ENCODE peak calls at places on chromosomes 16 and 17, in five cellular contexts. Z is GM12878, Y is A549, N is K562, C is HepG2. F is an unnamed sample.

GRCh38 chr17:58388302-58389190 is 28.8 kb downstream of the RNF43 start:
- DNase-seq in N (no peak), Z (no peak), C (no peak), Y (no peak), F (no peak)

GRCh38 chr16:7508656-7509055 is 176.0 kb downstream of the RBFOX1 start:
- DNase-seq in N (no peak), Z (no peak), Y (no peak), C (no peak), F (no peak)

GRCh38 chr16:52861614-52862022 is 191.1 kb downstream of the CHD9NB start:
- DNase-seq in Y (peak; percentile 23), Z (no peak), N (no peak), C (peak; percentile 65), F (no peak)

GRCh38 chr17:12422632-12423031 is 243.1 kb upstream of the MYOCD start:
- DNase-seq in C (no peak), N (no peak), Z (no peak), Y (no peak), F (no peak)

GRCh38 chr16:88413631-88414030 is 30.9 kb downstream of the ZNF469 start:
- DNase-seq in N (no peak), Y (no peak), C (no peak), Z (no peak), F (no peak)

GRCh38 chr17:15516150-15516549 is 47.1 kb downstream of the TVP23C start:
- DNase-seq in C (no peak), N (no peak), Z (no peak), Y (no peak), F (peak; percentile 75)

GRCh38 chr17:9726291-9726690 is 65.1 kb downstream of the DHRS7C start:
- DNase-seq in Z (no peak), N (no peak), Y (no peak), C (no peak), F (no peak)

GRCh38 chr16:22315979-22316378 is 18.8 kb downstream of the POLR3E start:
- DNase-seq in N (no peak), Z (no peak), Y (no peak), C (no peak), F (no peak)

GRCh38 chr17:60817187-60817586 is 139.5 kb downstream of the BCAS3 start:
- DNase-seq in Z (no peak), C (no peak), Y (peak; percentile 45), N (no peak), F (peak; percentile 94)

GRCh38 chr16:65195998-65196397 is 74.1 kb upstream of the CDH11 start:
- DNase-seq in C (no peak), Z (no peak), Y (no peak), N (no peak), F (peak; percentile 27)

GRCh38 chr16:58455750-58456149 is 44.2 kb upstream of the NDRG4 start:
- DNase-seq in N (no peak), Z (no peak), Y (peak; percentile 30), C (no peak), F (no peak)

GRCh38 chr16:66549284-66550131 is at the start of gene TK2:
- DNase-seq in Y (no peak), Z (no peak), N (peak; percentile 89), C (peak; percentile 37), F (peak; percentile 72)
- TF ChIP-seq POLR2A in Y (peak; percentile 46), Z (peak; percentile 80), N (peak; percentile 66), C (peak; percentile 89), F (peak; percentile 75)

GRCh38 chr16:1701216-1701878 is 4.6 kb upstream of the MAPK8IP3 start:
- DNase-seq in Y (no peak), C (no peak), Z (no peak), N (no peak), F (no peak)
- TF ChIP-seq BHLHE40 in Y (no peak), C (no peak), Z (no peak), N (no peak), F (no peak)

GRCh38 chr17:67246398-67246647 is 1.3 kb upstream of the HELZ start:
- DNase-seq in Y (no peak), Z (no peak), N (no peak), C (no peak), F (peak; percentile 17)

GRCh38 chr17:67246648-67247415 is 1.8 kb upstream of the HELZ start:
- DNase-seq in N (peak; percentile 43), Z (peak; percentile 89), C (peak; percentile 97), Y (peak; percentile 77), F (peak; percentile 60)

GRCh38 chr17:67245694-67246397 is 850 bp upstream of the HELZ start:
- DNase-seq in Z (no peak), C (peak; percentile 81), N (peak; percentile 72), Y (peak; percentile 17), F (no peak)

GRCh38 chr17:67244621-67245072 is 349 bp downstream of the HELZ start:
- DNase-seq in N (peak; percentile 76), C (no peak), Y (no peak), Z (no peak), F (no peak)

GRCh38 chr17:67245073-67245693 is at the start of gene HELZ:
- DNase-seq in Z (peak; percentile 25), N (peak; percentile 87), Y (peak; percentile 88), C (peak; percentile 92), F (peak; percentile 83)
- TF ChIP-seq POLR2A in Z (peak; percentile 65), N (peak; percentile 64), Y (peak; percentile 32), C (peak; percentile 76), F (no peak)

GRCh38 chr16:79381552-79382042 is 218.9 kb downstream of the MAF start:
- DNase-seq in C (no peak), Y (no peak), N (no peak), Z (no peak), F (no peak)
- TF ChIP-seq BHLHE40 in C (no peak), Y (no peak), N (no peak), Z (no peak), F (no peak)

F was measured in IMR-90.